ENCODE peak calls at places on chromosomes 6 and 20, in eight cellular contexts. G is uterus, M is body of pancreas, I is HepG2, R is suprapubic skin, Q is right lobe of liver, D is stomach, C is IMR-90. B is an unnamed sample.
A peak's percentile ranks its signal among the peaks of the same experiment; 100 is the strongest.

GRCh38 chr20:24663496-24663895 is 194.1 kb downstream of the SYNDIG1 start:
- DNase-seq in Q (no peak), I (no peak), R (peak; percentile 40), C (no peak), G (no peak), M (no peak), D (no peak), B (no peak)

GRCh38 chr20:14481863-14482262 is 144.5 kb upstream of the FLRT3 start:
- DNase-seq in D (no peak), I (no peak), Q (no peak), C (peak; percentile 92), M (no peak), G (no peak), R (no peak), B (no peak)

GRCh38 chr20:32685541-32686529 is 12.1 kb upstream of the C20orf203 start:
- DNase-seq in I (peak; percentile 100), M (peak; percentile 35), R (no peak), D (no peak), Q (peak; percentile 52), G (no peak), C (peak; percentile 93), B (no peak)

GRCh38 chr6:82057846-82058554 is 189.5 kb downstream of the IBTK start:
- DNase-seq in C (peak; percentile 57), M (peak; percentile 15), D (no peak), Q (no peak), I (no peak), G (no peak), R (no peak), B (no peak)

GRCh38 chr6:170473226-170473789 is 79.8 kb downstream of the PSMB1 start:
- DNase-seq in C (no peak), G (no peak), R (no peak), M (no peak), I (no peak), Q (no peak), D (no peak), B (no peak)

GRCh38 chr6:56356431-56356830 is 109.1 kb upstream of the COL21A1 start:
- DNase-seq in D (no peak), G (no peak), C (peak; percentile 44), R (no peak), Q (no peak), M (no peak), I (no peak), B (no peak)

GRCh38 chr20:43977962-43978361 is 63.3 kb downstream of the TOX2 start:
- DNase-seq in R (peak; percentile 4), G (no peak), C (no peak), Q (no peak), D (no peak), I (no peak), M (no peak), B (no peak)

GRCh38 chr6:79605968-79606764 is 25.0 kb upstream of the SH3BGRL2 start:
- DNase-seq in C (no peak), M (no peak), D (no peak), G (no peak), I (no peak), Q (no peak), R (no peak), B (no peak)

GRCh38 chr6:138377844-138378243 is at the start of gene SMIM28:
- DNase-seq in C (no peak), I (no peak), R (no peak), M (peak; percentile 13), G (no peak), D (no peak), Q (peak; percentile 74), B (no peak)

GRCh38 chr6:143842902-143843688 is at the start of gene LTV1:
- DNase-seq in I (peak; percentile 98), Q (peak; percentile 98), R (peak; percentile 98), M (peak; percentile 97), C (peak; percentile 96), D (peak; percentile 96), G (peak; percentile 97), B (peak; percentile 98)

GRCh38 chr6:43310624-43311023 is 2.0 kb upstream of the CRIP3 start:
- DNase-seq in C (no peak), Q (no peak), I (no peak), M (no peak), R (no peak), G (no peak), D (no peak), B (no peak)

GRCh38 chr20:12969071-12969669 is 39.6 kb upstream of the SPTLC3 start:
- DNase-seq in I (peak; percentile 47), M (no peak), Q (no peak), R (no peak), G (no peak), D (no peak), C (no peak), B (no peak)

GRCh38 chr6:97177905-97178304 is 105.1 kb downstream of the MMS22L start:
- DNase-seq in R (no peak), G (no peak), Q (no peak), M (no peak), D (no peak), C (peak; percentile 31), I (peak; percentile 1), B (no peak)

GRCh38 chr6:36755435-36756348 is 58.1 kb downstream of the RAB44 start:
- DNase-seq in R (no peak), I (peak; percentile 40), Q (no peak), D (peak; percentile 38), C (peak; percentile 72), M (no peak), G (no peak), B (peak; percentile 55)

GRCh38 chr20:48295966-48296421 is 510.7 kb upstream of the SULF2 start:
- DNase-seq in M (no peak), G (peak; percentile 22), I (peak; percentile 41), C (peak; percentile 76), Q (no peak), R (no peak), D (no peak), B (no peak)

GRCh38 chr6:89375427-89375868 is 22.9 kb upstream of the UBE2J1 start:
- DNase-seq in I (peak; percentile 80), R (no peak), G (no peak), Q (no peak), D (peak; percentile 71), C (no peak), M (peak; percentile 91), B (peak; percentile 61)

GRCh38 chr6:6546318-6547110 is 42.0 kb upstream of the LY86 start:
- DNase-seq in R (no peak), I (no peak), D (peak; percentile 28), M (peak; percentile 60), Q (peak; percentile 47), C (peak; percentile 1), G (peak; percentile 23), B (peak; percentile 58)

GRCh38 chr20:36541227-36542018 is at the start of gene MYL9:
- DNase-seq in M (peak; percentile 80), Q (peak; percentile 78), R (peak; percentile 91), D (peak; percentile 85), I (no peak), C (peak; percentile 62), G (peak; percentile 94), B (peak; percentile 92)

GRCh38 chr6:39263299-39264037 is 34.2 kb upstream of the KCNK5 start:
- DNase-seq in D (no peak), M (no peak), G (no peak), C (no peak), I (no peak), R (no peak), Q (peak; percentile 58), B (no peak)

GRCh38 chr6:14921170-14921569 is 324.7 kb upstream of the JARID2 start:
- DNase-seq in I (no peak), Q (peak; percentile 64), M (peak; percentile 48), D (peak; percentile 34), R (peak; percentile 77), C (peak; percentile 12), G (peak; percentile 25), B (peak; percentile 73)

GRCh38 chr6:16700202-16700997 is 60.9 kb downstream of the ATXN1 start:
- DNase-seq in M (no peak), C (no peak), Q (no peak), R (no peak), I (no peak), D (no peak), G (no peak), B (no peak)

GRCh38 chr20:25863536-25864325 is 167.1 kb upstream of the ZNF337 start:
- DNase-seq in I (peak; percentile 45), R (no peak), D (no peak), C (no peak), M (no peak), Q (no peak), G (no peak), B (no peak)
- TF ChIP-seq CTCF in I (no peak), R (no peak), D (no peak), C (no peak), M (no peak), Q (no peak), G (no peak), B (no peak)

GRCh38 chr6:137236581-137237355 is 17.6 kb upstream of the IFNGR1 start:
- DNase-seq in R (no peak), D (no peak), Q (no peak), G (no peak), I (no peak), C (no peak), M (no peak), B (no peak)

GRCh38 chr6:137234505-137234863 is 15.3 kb upstream of the IFNGR1 start:
- DNase-seq in Q (no peak), R (no peak), G (no peak), I (no peak), C (no peak), D (no peak), M (no peak), B (peak; percentile 65)

GRCh38 chr6:137237413-137238170 is 18.4 kb upstream of the IFNGR1 start:
- DNase-seq in M (no peak), I (peak; percentile 39), R (no peak), C (peak; percentile 88), Q (no peak), G (no peak), D (no peak), B (no peak)

GRCh38 chr6:137233561-137234504 is 14.6 kb upstream of the IFNGR1 start:
- DNase-seq in C (peak; percentile 91), R (no peak), Q (no peak), I (peak; percentile 58), G (peak; percentile 37), M (no peak), D (no peak), B (no peak)

GRCh38 chr6:137235686-137236085 is 16.5 kb upstream of the IFNGR1 start:
- DNase-seq in Q (no peak), C (no peak), G (no peak), R (no peak), M (no peak), D (no peak), I (no peak), B (no peak)
- H3K4me1 ChIP-seq in Q (no peaks in the 10 kb centered on the region), C (peaks cover 9% of the 10 kb centered on the region), G (no peaks in the 10 kb centered on the region), R (peaks cover 49% of the 10 kb centered on the region), M (no peaks in the 10 kb centered on the region), D (peaks cover 16% of the 10 kb centered on the region), I (peaks cover 43% of the 10 kb centered on the region), B (peaks cover 15% of the 10 kb centered on the region)

GRCh38 chr20:45415822-45416637 is at the start of gene PIGT:
- DNase-seq in R (peak; percentile 93), M (peak; percentile 88), C (peak; percentile 72), Q (peak; percentile 87), I (peak; percentile 93), D (peak; percentile 89), G (peak; percentile 80), B (peak; percentile 96)
- TF ChIP-seq POLR2A in R (peak; percentile 94), M (peak; percentile 98), C (peak; percentile 91), Q (peak; percentile 93), I (peak; percentile 93), D (peak; percentile 42), G (peak; percentile 82), B (peak; percentile 95)

DNA sequence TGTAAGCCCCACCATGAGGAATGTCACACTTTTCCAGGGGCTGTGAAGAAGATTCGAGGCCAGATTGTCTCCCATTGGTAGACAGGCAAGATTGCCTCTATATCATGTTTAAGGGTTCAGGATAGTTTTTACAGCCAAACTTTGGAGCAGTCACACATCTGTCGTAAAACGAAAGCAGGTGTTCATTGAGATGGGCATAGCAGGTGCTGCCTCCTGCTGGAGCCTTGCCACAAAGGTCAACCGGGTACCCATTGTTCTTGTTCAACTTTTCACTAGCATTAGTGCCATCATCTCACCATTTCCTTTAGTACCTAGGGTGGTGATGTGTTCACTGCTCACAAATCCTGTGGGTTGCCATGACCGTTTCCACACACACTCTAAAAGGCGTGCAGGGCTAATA is 198.3 kb downstream of the HTR1B start:
- DNase-seq in I (no peak), Q (no peak), C (no peak), M (no peak), G (no peak), D (no peak), R (no peak), B (no peak)
- TF ChIP-seq CTCF in I (no peak), Q (no peak), C (no peak), M (no peak), G (no peak), D (no peak), R (no peak), B (no peak)